ENCODE peak calls at places on chromosomes 1 and 21, in ten cellular contexts. W is astrocyte of the spinal cord; H is Right ventricle myocardium superior; P is nucleus accumbens; B is activated T-helper 1 cell treated with anti-CD3 and anti-CD28 coated beads, Interleukin-12 subunit alpha, Interleukin-12 subunit beta, Interleukin-2, Interleukin-4 antibody, amounts not matched to agents 30 ng/mL and 10 ng/mL and 1 ng/mL, durations not matched to agents 14 hours and 24 hours and 36 hours; M is left kidney; E is mesendoderm; A is BE2C; X is T-cell; L is hypothalamus. O is an unnamed sample.

GRCh38 chr1:39890267-39890666 is 7.0 kb upstream of the TRIT1 start:
- DNase-seq in L (no peak), P (no peak), M (no peak), E (no peak), B (no peak), H (no peak), W (no peak), A (no peak), X (no peak), O (no peak)

GRCh38 chr21:25421327-25422028 is 185.8 kb downstream of the MRPL39 start:
- DNase-seq in X (peak; percentile 37), A (peak; percentile 33), M (peak; percentile 43), H (no peak), E (peak; percentile 77), L (no peak), P (no peak), W (peak; percentile 54), B (peak; percentile 60), O (no peak)

GRCh38 chr1:19009126-19009881 is 52.8 kb upstream of the IFFO2 start:
- DNase-seq in X (no peak), W (no peak), L (no peak), M (no peak), H (no peak), A (no peak), B (no peak), P (no peak), E (no peak), O (no peak)

GRCh38 chr1:160189649-160190625 is at the start of gene CASQ1:
- DNase-seq in M (no peak), L (no peak), X (no peak), W (no peak), P (no peak), B (no peak), E (no peak), A (no peak), H (peak; percentile 79), O (no peak)

GRCh38 chr1:156162430-156163037 is 9.1 kb downstream of the SEMA4A start:
- DNase-seq in H (peak; percentile 67), B (no peak), E (no peak), X (no peak), W (no peak), P (no peak), M (no peak), A (peak; percentile 78), L (no peak), O (no peak)

GRCh38 chr1:47848985-47849610 is 148.1 kb downstream of the TRABD2B start:
- DNase-seq in X (no peak), P (no peak), H (no peak), A (peak; percentile 70), B (no peak), E (no peak), L (no peak), M (peak; percentile 34), W (no peak), O (no peak)

GRCh38 chr1:44628962-44629756 is 45.1 kb downstream of the TMEM53 start:
- DNase-seq in X (no peak), W (peak; percentile 90), E (no peak), L (no peak), M (no peak), A (no peak), H (no peak), B (no peak), P (no peak), O (no peak)

GRCh38 chr1:219542828-219543518 is 69.9 kb downstream of the ZC3H11B start:
- DNase-seq in M (no peak), E (peak; percentile 47), P (no peak), X (no peak), A (no peak), H (no peak), L (no peak), B (no peak), W (peak; percentile 78), O (no peak)

GRCh38 chr1:151098126-151098525 is 27.6 kb downstream of the GABPB2 start:
- DNase-seq in P (no peak), A (no peak), W (no peak), H (no peak), B (no peak), L (no peak), X (no peak), M (no peak), E (no peak), O (no peak)

GRCh38 chr1:159924025-159924790 is 1.1 kb downstream of the TAGLN2 start:
- DNase-seq in B (peak; percentile 60), W (peak; percentile 96), M (peak; percentile 73), E (peak; percentile 92), L (peak; percentile 45), H (peak; percentile 93), A (peak; percentile 69), P (peak; percentile 22), X (peak; percentile 70), O (peak; percentile 24)

GRCh38 chr1:182768973-182769372 is 20.6 kb upstream of the NPL start:
- DNase-seq in H (no peak), E (no peak), P (no peak), M (no peak), B (no peak), W (no peak), X (no peak), L (no peak), A (no peak), O (no peak)

GRCh38 chr1:218488986-218489385 is 143.8 kb downstream of the TGFB2 start:
- DNase-seq in H (no peak), L (no peak), W (peak; percentile 78), A (no peak), E (peak; percentile 59), M (no peak), B (no peak), X (no peak), P (no peak), O (no peak)

GRCh38 chr1:241470908-241471610 is 48.5 kb downstream of the FH start:
- DNase-seq in B (no peak), L (no peak), M (no peak), W (no peak), H (no peak), E (no peak), X (no peak), A (no peak), P (no peak), O (peak; percentile 6)

GRCh38 chr1:29900727-29901126 is 664.4 kb downstream of the PTPRU start:
- DNase-seq in H (peak; percentile 56), L (no peak), E (no peak), M (no peak), A (no peak), X (no peak), W (no peak), B (no peak), P (no peak), O (no peak)

GRCh38 chr1:221089273-221089672 is 210.0 kb downstream of the HLX start:
- DNase-seq in P (no peak), W (peak; percentile 40), E (no peak), L (no peak), A (no peak), H (no peak), B (no peak), X (no peak), M (no peak), O (no peak)

GRCh38 chr1:161172776-161173376 is 4.4 kb downstream of the B4GALT3 start:
- DNase-seq in W (peak; percentile 73), A (no peak), L (no peak), B (no peak), E (no peak), P (no peak), X (no peak), H (no peak), M (no peak), O (no peak)

GRCh38 chr1:27003745-27004470 is 8.7 kb downstream of the TENT5B start:
- DNase-seq in L (no peak), E (peak; percentile 27), X (no peak), P (no peak), B (no peak), M (no peak), W (no peak), A (no peak), H (no peak), O (no peak)

GRCh38 chr1:28512058-28512611 is 6.3 kb downstream of the RCC1 start:
- DNase-seq in W (peak; percentile 27), A (no peak), L (no peak), E (peak; percentile 74), X (no peak), H (no peak), B (no peak), P (no peak), M (no peak), O (no peak)

GRCh38 chr1:52558941-52559340 is 6.0 kb upstream of the TUT4 start:
- DNase-seq in L (no peak), H (no peak), M (no peak), E (no peak), P (no peak), B (no peak), W (no peak), A (no peak), X (no peak), O (no peak)

GRCh38 chr1:216531308-216532239 is 108.3 kb upstream of the USH2A start:
- DNase-seq in W (peak; percentile 39), M (peak; percentile 34), E (no peak), A (peak; percentile 71), L (no peak), X (no peak), P (no peak), H (no peak), B (no peak), O (no peak)